ENCODE peak calls at places on chromosome 9, in eight cellular contexts. Q, K, J, T, H, S, G and C are unnamed samples.

GRCh38 chr9:84862786-84863185 is 193.3 kb downstream of the NTRK2 start:
- DNase-seq in Q (no peak), K (peak; percentile 90), J (no peak), T (peak; percentile 63), H (no peak), S (no peak), G (no peak), C (no peak)

GRCh38 chr9:15570769-15571168 is 17.9 kb downstream of the CCDC171 start:
- DNase-seq in Q (no peak), K (no peak), J (no peak), T (no peak), H (no peak), S (no peak), G (no peak), C (no peak)

GRCh38 chr9:116154334-116154975 is 864 bp downstream of the PAPPA start:
- DNase-seq in Q (no peak), K (peak; percentile 24), J (no peak), T (no peak), H (peak; percentile 32), S (no peak), G (no peak), C (no peak)

GRCh38 chr9:70408393-70409040 is 5.9 kb downstream of the KLF9 start:
- DNase-seq in Q (no peak), K (peak; percentile 57), J (no peak), T (no peak), H (no peak), S (no peak), G (no peak), C (no peak)

GRCh38 chr9:137422668-137423000 is 328 bp downstream of the EXD3 start:
- DNase-seq in Q (no peak), K (peak; percentile 55), J (no peak), T (no peak), H (peak; percentile 69), S (no peak), G (no peak), C (peak; percentile 55)

GRCh38 chr9:129889461-129889935 is 54.2 kb downstream of the USP20 start:
- DNase-seq in Q (peak; percentile 58), K (peak; percentile 56), J (no peak), T (no peak), H (no peak), S (no peak), G (no peak), C (no peak)

GRCh38 chr9:135300346-135301141 is 179.0 kb upstream of the PPP1R26 start:
- DNase-seq in Q (no peak), K (no peak), J (no peak), T (no peak), H (no peak), S (no peak), G (peak; percentile 25), C (no peak)

GRCh38 chr9:117739620-117740347 is 35.6 kb downstream of the TLR4 start:
- DNase-seq in Q (no peak), K (no peak), J (no peak), T (no peak), H (no peak), S (no peak), G (no peak), C (no peak)

GRCh38 chr9:111467778-111468367 is 16.3 kb downstream of the ECPAS start:
- DNase-seq in Q (no peak), K (no peak), J (no peak), T (no peak), H (no peak), S (no peak), G (no peak), C (no peak)

GRCh38 chr9:87547665-87548064 is 50.0 kb downstream of the DAPK1 start:
- DNase-seq in Q (no peak), K (no peak), J (no peak), T (no peak), H (no peak), S (no peak), G (no peak), C (no peak)

GRCh38 chr9:36029765-36030528 is 6.8 kb upstream of the RECK start:
- DNase-seq in Q (no peak), K (no peak), J (peak; percentile 91), T (peak; percentile 97), H (no peak), S (no peak), G (no peak), C (peak; percentile 77)

GRCh38 chr9:36461341-36461740 is 61.3 kb upstream of the RNF38 start:
- DNase-seq in Q (no peak), K (no peak), J (no peak), T (peak; percentile 15), H (no peak), S (no peak), G (no peak), C (no peak)

GRCh38 chr9:35156781-35157180 is 5.0 kb upstream of the UNC13B start:
- DNase-seq in Q (no peak), K (no peak), J (no peak), T (no peak), H (no peak), S (no peak), G (no peak), C (no peak)

GRCh38 chr9:121735065-121735791 is 83.8 kb downstream of the DAB2IP start:
- DNase-seq in Q (peak; percentile 40), K (peak; percentile 93), J (peak; percentile 60), T (peak; percentile 41), H (peak; percentile 64), S (no peak), G (no peak), C (peak; percentile 78)

GRCh38 chr9:89815903-89816573 is 211.2 kb downstream of the GADD45G start:
- DNase-seq in Q (peak; percentile 17), K (no peak), J (no peak), T (no peak), H (peak; percentile 80), S (no peak), G (no peak), C (no peak)

GRCh38 chr9:72592501-72593403 is 71.3 kb downstream of the TMC1 start:
- DNase-seq in Q (peak; percentile 40), K (peak; percentile 31), J (no peak), T (no peak), H (peak; percentile 52), S (no peak), G (no peak), C (peak; percentile 75)

GRCh38 chr9:35811364-35812024 is 568 bp downstream of the SPAG8 start:
- DNase-seq in Q (no peak), K (no peak), J (no peak), T (no peak), H (no peak), S (no peak), G (no peak), C (no peak)

GRCh38 chr9:37949576-37949975 is 45.6 kb upstream of the SLC25A51 start:
- DNase-seq in Q (no peak), K (no peak), J (no peak), T (no peak), H (no peak), S (no peak), G (no peak), C (no peak)

GRCh38 chr9:137365552-137366444 is 57.2 kb downstream of the EXD3 start:
- DNase-seq in Q (no peak), K (no peak), J (no peak), T (no peak), H (no peak), S (no peak), G (no peak), C (no peak)